ENCODE peak calls at places on chromosome 3, in six cellular contexts. One of them, this sample, is unnamed.

GRCh38 chr3:150270883-150271577 is 137.1 kb upstream of the TSC22D2 start:
- DNase-seq in glutamatergic neuron: no peak
- DNase-seq in cardiac muscle cell: no peak
- DNase-seq in tibial artery: no peak
- DNase-seq in neural progenitor cell: no peak
- DNase-seq in WTC11: no peak
- DNase-seq in this sample: no peak

GRCh38 chr3:47664519-47664918 is 85.9 kb upstream of the CSPG5 start:
- DNase-seq in neural progenitor cell: peak; percentile 28
- DNase-seq in tibial artery: no peak
- DNase-seq in glutamatergic neuron: no peak
- DNase-seq in cardiac muscle cell: peak; percentile 12
- DNase-seq in WTC11: no peak
- DNase-seq in this sample: peak; percentile 16

GRCh38 chr3:188274249-188274915 is 120.4 kb downstream of the LPP start:
- DNase-seq in cardiac muscle cell: no peak
- DNase-seq in tibial artery: no peak
- DNase-seq in WTC11: no peak
- DNase-seq in glutamatergic neuron: no peak
- DNase-seq in neural progenitor cell: no peak
- DNase-seq in this sample: no peak

GRCh38 chr3:64038252-64038651 is 15.0 kb upstream of the PSMD6 start:
- DNase-seq in glutamatergic neuron: peak; percentile 33
- DNase-seq in neural progenitor cell: no peak
- DNase-seq in WTC11: no peak
- DNase-seq in cardiac muscle cell: no peak
- DNase-seq in tibial artery: no peak
- DNase-seq in this sample: no peak

GRCh38 chr3:194287392-194287791 is 63.7 kb downstream of the CPN2 start:
- DNase-seq in tibial artery: no peak
- DNase-seq in WTC11: no peak
- DNase-seq in glutamatergic neuron: no peak
- DNase-seq in cardiac muscle cell: no peak
- DNase-seq in neural progenitor cell: no peak
- DNase-seq in this sample: no peak

GRCh38 chr3:29515451-29515850 is 234.6 kb downstream of the RBMS3 start:
- DNase-seq in neural progenitor cell: no peak
- DNase-seq in tibial artery: no peak
- DNase-seq in glutamatergic neuron: no peak
- DNase-seq in cardiac muscle cell: no peak
- DNase-seq in WTC11: no peak
- DNase-seq in this sample: peak; percentile 60

GRCh38 chr3:43869491-43869890 is 178.8 kb downstream of the ABHD5 start:
- DNase-seq in cardiac muscle cell: no peak
- DNase-seq in neural progenitor cell: no peak
- DNase-seq in tibial artery: no peak
- DNase-seq in glutamatergic neuron: no peak
- DNase-seq in WTC11: no peak
- DNase-seq in this sample: no peak

GRCh38 chr3:172355836-172356235 is 92.4 kb downstream of the GHSR start:
- DNase-seq in neural progenitor cell: no peak
- DNase-seq in glutamatergic neuron: no peak
- DNase-seq in cardiac muscle cell: peak; percentile 87
- DNase-seq in WTC11: no peak
- DNase-seq in tibial artery: no peak
- DNase-seq in this sample: peak; percentile 95

GRCh38 chr3:62888180-62888579 is 13.0 kb upstream of the CADPS start:
- DNase-seq in neural progenitor cell: peak; percentile 48
- DNase-seq in cardiac muscle cell: no peak
- DNase-seq in WTC11: peak; percentile 22
- DNase-seq in glutamatergic neuron: peak; percentile 16
- DNase-seq in tibial artery: no peak
- DNase-seq in this sample: no peak

GRCh38 chr3:31634485-31634884 is 101.8 kb downstream of the STT3B start:
- DNase-seq in cardiac muscle cell: peak; percentile 5
- DNase-seq in tibial artery: no peak
- DNase-seq in neural progenitor cell: no peak
- DNase-seq in WTC11: no peak
- DNase-seq in glutamatergic neuron: no peak
- DNase-seq in this sample: peak; percentile 29

GRCh38 chr3:111904376-111905241 is 45.5 kb downstream of the PHLDB2 start:
- DNase-seq in neural progenitor cell: no peak
- DNase-seq in tibial artery: no peak
- DNase-seq in WTC11: no peak
- DNase-seq in cardiac muscle cell: peak; percentile 95
- DNase-seq in glutamatergic neuron: no peak
- DNase-seq in this sample: peak; percentile 96

GRCh38 chr3:15439476-15439875 is 12.1 kb downstream of the EAF1 start:
- DNase-seq in neural progenitor cell: no peak
- DNase-seq in glutamatergic neuron: no peak
- DNase-seq in WTC11: no peak
- DNase-seq in tibial artery: no peak
- DNase-seq in cardiac muscle cell: peak; percentile 34
- DNase-seq in this sample: no peak

GRCh38 chr3:94226058-94226457 is 163.2 kb downstream of the NSUN3 start:
- DNase-seq in WTC11: no peak
- DNase-seq in cardiac muscle cell: peak; percentile 30
- DNase-seq in tibial artery: no peak
- DNase-seq in glutamatergic neuron: no peak
- DNase-seq in neural progenitor cell: no peak
- DNase-seq in this sample: peak; percentile 81

GRCh38 chr3:17912011-17912760 is 169.8 kb upstream of the TBC1D5 start:
- DNase-seq in WTC11: no peak
- DNase-seq in cardiac muscle cell: no peak
- DNase-seq in glutamatergic neuron: no peak
- DNase-seq in neural progenitor cell: no peak
- DNase-seq in tibial artery: no peak
- DNase-seq in this sample: no peak

GRCh38 chr3:21392521-21392920 is 358.5 kb downstream of the ZNF385D start:
- DNase-seq in WTC11: no peak
- DNase-seq in cardiac muscle cell: no peak
- DNase-seq in tibial artery: no peak
- DNase-seq in neural progenitor cell: no peak
- DNase-seq in glutamatergic neuron: no peak
- DNase-seq in this sample: no peak

GRCh38 chr3:178849220-178849910 is 222.2 kb downstream of the ZMAT3 start:
- DNase-seq in WTC11: no peak
- DNase-seq in tibial artery: no peak
- DNase-seq in neural progenitor cell: no peak
- DNase-seq in cardiac muscle cell: no peak
- DNase-seq in glutamatergic neuron: no peak
- DNase-seq in this sample: peak; percentile 4

GRCh38 chr3:33645060-33645841 is 72.8 kb downstream of the CLASP2 start:
- DNase-seq in glutamatergic neuron: no peak
- DNase-seq in neural progenitor cell: peak; percentile 12
- DNase-seq in WTC11: no peak
- DNase-seq in cardiac muscle cell: peak; percentile 54
- DNase-seq in tibial artery: no peak
- DNase-seq in this sample: peak; percentile 57

GRCh38 chr3:129226374-129226773 is 23.0 kb upstream of the COPG1 start:
- DNase-seq in neural progenitor cell: no peak
- DNase-seq in tibial artery: peak; percentile 89
- DNase-seq in cardiac muscle cell: peak; percentile 81
- DNase-seq in glutamatergic neuron: no peak
- DNase-seq in WTC11: no peak
- DNase-seq in this sample: peak; percentile 90

GRCh38 chr3:120855665-120856437 is 52.2 kb upstream of the STXBP5L start:
- DNase-seq in WTC11: no peak
- DNase-seq in tibial artery: peak; percentile 75
- DNase-seq in cardiac muscle cell: peak; percentile 82
- DNase-seq in glutamatergic neuron: no peak
- DNase-seq in neural progenitor cell: no peak
- DNase-seq in this sample: peak; percentile 24

GRCh38 chr3:151503074-151503473 is 42.2 kb upstream of the IGSF10 start:
- DNase-seq in tibial artery: no peak
- DNase-seq in cardiac muscle cell: no peak
- DNase-seq in neural progenitor cell: no peak
- DNase-seq in glutamatergic neuron: no peak
- DNase-seq in WTC11: no peak
- DNase-seq in this sample: no peak

GRCh38 chr3:111676177-111677021 is 81.3 kb upstream of the ZBED2 start:
- DNase-seq in tibial artery: no peak
- DNase-seq in WTC11: no peak
- DNase-seq in glutamatergic neuron: no peak
- DNase-seq in neural progenitor cell: no peak
- DNase-seq in cardiac muscle cell: peak; percentile 12
- DNase-seq in this sample: no peak

GRCh38 chr3:171480526-171480925 is 20.3 kb upstream of the TNIK start:
- DNase-seq in neural progenitor cell: no peak
- DNase-seq in tibial artery: no peak
- DNase-seq in WTC11: no peak
- DNase-seq in cardiac muscle cell: no peak
- DNase-seq in glutamatergic neuron: no peak
- DNase-seq in this sample: peak; percentile 20

GRCh38 chr3:76643620-76644019 is 396.3 kb upstream of the ROBO2 start:
- DNase-seq in cardiac muscle cell: no peak
- DNase-seq in tibial artery: no peak
- DNase-seq in neural progenitor cell: no peak
- DNase-seq in WTC11: no peak
- DNase-seq in glutamatergic neuron: no peak
- DNase-seq in this sample: no peak

GRCh38 chr3:123301331-123302184 is 99.8 kb downstream of the SEC22A start:
- DNase-seq in neural progenitor cell: no peak
- DNase-seq in cardiac muscle cell: no peak
- DNase-seq in glutamatergic neuron: no peak
- DNase-seq in WTC11: no peak
- DNase-seq in tibial artery: no peak
- DNase-seq in this sample: no peak

GRCh38 chr3:15575446-15575845 is 25.9 kb downstream of the HACL1 start:
- DNase-seq in neural progenitor cell: no peak
- DNase-seq in tibial artery: no peak
- DNase-seq in glutamatergic neuron: no peak
- DNase-seq in cardiac muscle cell: no peak
- DNase-seq in WTC11: no peak
- DNase-seq in this sample: no peak

GRCh38 chr3:148600902-148601765 is 96.6 kb upstream of the AGTR1 start:
- DNase-seq in glutamatergic neuron: no peak
- DNase-seq in tibial artery: no peak
- DNase-seq in WTC11: no peak
- DNase-seq in neural progenitor cell: no peak
- DNase-seq in cardiac muscle cell: no peak
- DNase-seq in this sample: no peak

GRCh38 chr3:144109944-144110343 is 138.3 kb downstream of the DIPK2A start:
- DNase-seq in neural progenitor cell: no peak
- DNase-seq in glutamatergic neuron: no peak
- DNase-seq in cardiac muscle cell: no peak
- DNase-seq in WTC11: no peak
- DNase-seq in tibial artery: no peak
- DNase-seq in this sample: no peak

GRCh38 chr3:71010731-71011455 is 572.6 kb downstream of the FOXP1 start:
- DNase-seq in cardiac muscle cell: no peak
- DNase-seq in tibial artery: no peak
- DNase-seq in neural progenitor cell: no peak
- DNase-seq in WTC11: no peak
- DNase-seq in glutamatergic neuron: no peak
- DNase-seq in this sample: no peak

GRCh38 chr3:54086639-54087405 is 35.5 kb upstream of the CACNA2D3 start:
- DNase-seq in glutamatergic neuron: peak; percentile 29
- DNase-seq in WTC11: no peak
- DNase-seq in cardiac muscle cell: no peak
- DNase-seq in neural progenitor cell: no peak
- DNase-seq in tibial artery: no peak
- DNase-seq in this sample: no peak

GRCh38 chr3:43950775-43951174 is 260.0 kb downstream of the ABHD5 start:
- DNase-seq in WTC11: no peak
- DNase-seq in tibial artery: no peak
- DNase-seq in glutamatergic neuron: no peak
- DNase-seq in neural progenitor cell: no peak
- DNase-seq in cardiac muscle cell: no peak
- DNase-seq in this sample: no peak

GRCh38 chr3:36408146-36408545 is 27.8 kb downstream of the STAC start:
- DNase-seq in glutamatergic neuron: no peak
- DNase-seq in WTC11: no peak
- DNase-seq in cardiac muscle cell: peak; percentile 2
- DNase-seq in neural progenitor cell: peak; percentile 27
- DNase-seq in tibial artery: no peak
- DNase-seq in this sample: peak; percentile 7
- TF ChIP-seq CTCF in glutamatergic neuron: no peak
- TF ChIP-seq CTCF in WTC11: peak; percentile 14
- TF ChIP-seq CTCF in cardiac muscle cell: peak; percentile 31
- TF ChIP-seq CTCF in neural progenitor cell: peak; percentile 45
- TF ChIP-seq CTCF in tibial artery: no peak
- TF ChIP-seq CTCF in this sample: peak; percentile 29

GRCh38 chr3:138941259-138941885 is 5.6 kb downstream of the FOXL2 start:
- DNase-seq in glutamatergic neuron: peak; percentile 76
- DNase-seq in tibial artery: peak; percentile 13
- DNase-seq in neural progenitor cell: peak; percentile 79
- DNase-seq in WTC11: peak; percentile 85
- DNase-seq in cardiac muscle cell: peak; percentile 77
- DNase-seq in this sample: peak; percentile 64
- TF ChIP-seq CTCF in glutamatergic neuron: peak; percentile 77
- TF ChIP-seq CTCF in tibial artery: no peak
- TF ChIP-seq CTCF in neural progenitor cell: peak; percentile 81
- TF ChIP-seq CTCF in WTC11: peak; percentile 71
- TF ChIP-seq CTCF in cardiac muscle cell: peak; percentile 78
- TF ChIP-seq CTCF in this sample: peak; percentile 73

DNA sequence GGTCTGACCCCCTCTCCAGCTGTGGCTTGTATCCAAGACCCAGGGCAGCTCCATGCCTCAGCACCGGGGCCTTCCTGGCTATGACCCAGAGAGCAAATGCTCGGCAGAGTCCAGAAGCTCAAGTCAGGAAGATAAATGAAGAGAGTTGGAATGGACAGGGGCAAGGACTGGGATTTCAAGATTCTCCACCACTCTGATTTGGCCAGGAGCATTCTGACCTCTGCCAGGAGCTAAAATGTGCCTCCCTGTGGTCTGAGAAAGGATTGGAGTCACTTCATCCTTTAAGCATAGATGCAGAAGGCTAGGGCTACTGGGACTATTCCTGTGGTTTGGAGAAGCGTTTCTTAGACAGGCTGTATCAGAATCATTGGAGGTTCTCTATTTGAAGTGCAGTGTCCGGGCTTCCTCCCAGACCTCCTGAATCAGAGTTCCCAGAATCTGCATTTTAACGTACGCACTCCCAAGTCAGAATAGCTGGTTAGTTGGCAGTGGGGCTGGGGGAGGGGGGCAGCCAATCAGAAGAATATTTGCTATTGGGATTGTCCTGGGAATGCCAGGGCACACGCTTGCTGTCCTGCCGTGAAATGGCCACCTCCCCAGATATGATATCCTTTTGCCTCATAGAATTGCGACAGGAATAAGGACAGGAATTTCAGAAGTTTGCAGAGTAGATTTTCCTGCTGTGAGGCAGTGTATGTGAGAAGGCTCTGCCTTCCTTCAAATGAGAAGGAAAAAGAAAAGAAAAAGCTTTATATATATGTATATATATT is 57.4 kb downstream of the HRH1 start:
- DNase-seq in WTC11: no peak
- DNase-seq in neural progenitor cell: peak; percentile 13
- DNase-seq in glutamatergic neuron: no peak
- DNase-seq in tibial artery: no peak
- DNase-seq in cardiac muscle cell: peak; percentile 71
- DNase-seq in this sample: peak; percentile 57
- TF ChIP-seq CTCF in WTC11: no peak
- TF ChIP-seq CTCF in neural progenitor cell: no peak
- TF ChIP-seq CTCF in glutamatergic neuron: no peak
- TF ChIP-seq CTCF in tibial artery: peak; percentile 15
- TF ChIP-seq CTCF in cardiac muscle cell: peak; percentile 42
- TF ChIP-seq CTCF in this sample: peak; percentile 49

GRCh38 chr3:84077479-84077878 is 881.3 kb upstream of the CADM2 start:
- DNase-seq in cardiac muscle cell: no peak
- DNase-seq in glutamatergic neuron: no peak
- DNase-seq in neural progenitor cell: peak; percentile 2
- DNase-seq in WTC11: no peak
- DNase-seq in tibial artery: no peak
- DNase-seq in this sample: peak; percentile 5

GRCh38 chr3:84074767-84075166 is 884.0 kb upstream of the CADM2 start:
- DNase-seq in glutamatergic neuron: no peak
- DNase-seq in WTC11: no peak
- DNase-seq in cardiac muscle cell: no peak
- DNase-seq in tibial artery: no peak
- DNase-seq in neural progenitor cell: no peak
- DNase-seq in this sample: no peak
- TF ChIP-seq CTCF in glutamatergic neuron: no peak
- TF ChIP-seq CTCF in WTC11: no peak
- TF ChIP-seq CTCF in cardiac muscle cell: no peak
- TF ChIP-seq CTCF in tibial artery: no peak
- TF ChIP-seq CTCF in neural progenitor cell: no peak
- TF ChIP-seq CTCF in this sample: no peak